ENCODE peak calls at places on chromosomes 7 and 10, in seven cellular contexts. One of them, this sample, is unnamed.
A peak's percentile ranks its signal among the peaks of the same experiment; 100 is the strongest.

GRCh38 chr7:30510124-30511074 is 5.8 kb upstream of the GGCT start:
- DNase-seq in HCT116: peak; percentile 36
- DNase-seq in SK-N-SH: peak; percentile 52
- DNase-seq in H1: no peak
- DNase-seq in K562: peak; percentile 20
- DNase-seq in GM12878: no peak
- DNase-seq in HepG2: peak; percentile 42
- DNase-seq in this sample: no peak

GRCh38 chr7:74522281-74522905 is 68.7 kb downstream of the GTF2IRD1 start:
- DNase-seq in HCT116: no peak
- DNase-seq in SK-N-SH: no peak
- DNase-seq in H1: no peak
- DNase-seq in K562: no peak
- DNase-seq in GM12878: no peak
- DNase-seq in HepG2: no peak
- DNase-seq in this sample: no peak

GRCh38 chr10:49761201-49761788 is 828 bp downstream of the OGDHL start:
- DNase-seq in HCT116: no peak
- DNase-seq in SK-N-SH: no peak
- DNase-seq in H1: no peak
- DNase-seq in K562: peak; percentile 7
- DNase-seq in GM12878: no peak
- DNase-seq in HepG2: no peak
- DNase-seq in this sample: no peak

GRCh38 chr7:151135866-151136514 is 31.5 kb downstream of the GBX1 start:
- DNase-seq in HCT116: no peak
- DNase-seq in SK-N-SH: no peak
- DNase-seq in H1: no peak
- DNase-seq in K562: no peak
- DNase-seq in GM12878: no peak
- DNase-seq in HepG2: no peak
- DNase-seq in this sample: no peak

GRCh38 chr10:18735711-18736110 is 76.5 kb downstream of the ARL5B start:
- DNase-seq in HCT116: no peak
- DNase-seq in SK-N-SH: no peak
- DNase-seq in H1: no peak
- DNase-seq in K562: peak; percentile 70
- DNase-seq in GM12878: no peak
- DNase-seq in HepG2: no peak
- DNase-seq in this sample: no peak

GRCh38 chr10:77869626-77870420 is 56.7 kb downstream of the DLG5 start:
- DNase-seq in HCT116: no peak
- DNase-seq in SK-N-SH: no peak
- DNase-seq in H1: no peak
- DNase-seq in K562: no peak
- DNase-seq in GM12878: no peak
- DNase-seq in HepG2: no peak
- DNase-seq in this sample: no peak

GRCh38 chr7:151017953-151018420 is 6.3 kb downstream of the ATG9B start:
- DNase-seq in HCT116: no peak
- DNase-seq in SK-N-SH: peak; percentile 98
- DNase-seq in H1: no peak
- DNase-seq in K562: peak; percentile 88
- DNase-seq in GM12878: no peak
- DNase-seq in HepG2: no peak
- DNase-seq in this sample: peak; percentile 32

GRCh38 chr10:14748471-14748870 is 26.2 kb downstream of the FAM107B start:
- DNase-seq in HCT116: no peak
- DNase-seq in SK-N-SH: no peak
- DNase-seq in H1: no peak
- DNase-seq in K562: no peak
- DNase-seq in GM12878: no peak
- DNase-seq in HepG2: no peak
- DNase-seq in this sample: no peak

GRCh38 chr10:42983595-42983990 is 93.3 kb upstream of the RET start:
- DNase-seq in HCT116: no peak
- DNase-seq in SK-N-SH: no peak
- DNase-seq in H1: no peak
- DNase-seq in K562: no peak
- DNase-seq in GM12878: no peak
- DNase-seq in HepG2: no peak
- DNase-seq in this sample: no peak

GRCh38 chr10:42981358-42982236 is 95.3 kb upstream of the RET start:
- DNase-seq in HCT116: no peak
- DNase-seq in SK-N-SH: peak; percentile 87
- DNase-seq in H1: no peak
- DNase-seq in K562: no peak
- DNase-seq in GM12878: no peak
- DNase-seq in HepG2: no peak
- DNase-seq in this sample: no peak

GRCh38 chr10:42984035-42984610 is 92.7 kb upstream of the RET start:
- DNase-seq in HCT116: no peak
- DNase-seq in SK-N-SH: peak; percentile 9
- DNase-seq in H1: no peak
- DNase-seq in K562: no peak
- DNase-seq in GM12878: no peak
- DNase-seq in HepG2: no peak
- DNase-seq in this sample: no peak

GRCh38 chr10:42984761-42985325 is 92.0 kb upstream of the RET start:
- DNase-seq in HCT116: no peak
- DNase-seq in SK-N-SH: no peak
- DNase-seq in H1: no peak
- DNase-seq in K562: no peak
- DNase-seq in GM12878: no peak
- DNase-seq in HepG2: no peak
- DNase-seq in this sample: no peak

DNA sequence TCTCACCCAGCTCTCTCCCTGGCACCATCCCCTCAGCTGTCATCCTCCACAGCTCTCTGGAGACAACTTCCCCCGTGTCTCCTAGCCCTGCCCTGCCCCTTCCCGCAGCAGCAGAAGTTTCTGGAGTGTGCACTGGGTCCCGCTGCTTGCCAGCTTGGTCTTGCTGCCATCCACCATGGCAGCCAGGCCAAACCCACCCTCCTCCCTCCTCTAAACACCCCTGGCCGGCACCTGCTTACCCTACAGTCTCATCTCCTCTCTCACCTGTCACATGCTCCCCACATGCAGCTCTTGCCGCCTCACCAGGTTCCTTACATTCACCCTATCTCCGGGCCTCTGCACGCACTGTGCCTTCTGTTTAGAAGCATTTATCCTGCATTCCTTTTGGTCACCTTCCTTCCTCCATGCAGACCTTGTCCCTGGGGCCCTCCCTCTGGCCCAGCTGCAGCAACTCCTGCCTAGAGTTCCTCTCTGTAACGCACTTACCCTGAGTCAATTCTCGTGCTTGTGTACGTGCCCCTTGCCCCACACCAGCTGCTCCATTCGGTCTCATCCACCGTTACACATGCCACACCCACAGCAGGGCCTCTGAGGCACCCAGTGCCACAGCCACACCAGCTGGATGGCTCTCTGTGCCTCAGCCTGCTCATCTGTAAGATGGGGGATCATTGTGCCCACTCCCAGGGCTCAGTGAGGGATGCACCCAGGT is 93.8 kb upstream of the RET start:
- DNase-seq in HCT116: no peak
- DNase-seq in SK-N-SH: no peak
- DNase-seq in H1: no peak
- DNase-seq in K562: no peak
- DNase-seq in GM12878: no peak
- DNase-seq in HepG2: no peak
- DNase-seq in this sample: no peak
- TF ChIP-seq JUND in HCT116: no peak
- TF ChIP-seq JUND in SK-N-SH: no peak
- TF ChIP-seq JUND in H1: no peak
- TF ChIP-seq JUND in K562: no peak
- TF ChIP-seq JUND in GM12878: no peak
- TF ChIP-seq JUND in HepG2: no peak
- TF ChIP-seq JUND in this sample: no peak

GRCh38 chr7:139495726-139496125 is 12.3 kb upstream of the KLRG2 start:
- DNase-seq in HCT116: no peak
- DNase-seq in SK-N-SH: no peak
- DNase-seq in H1: no peak
- DNase-seq in K562: no peak
- DNase-seq in GM12878: no peak
- DNase-seq in HepG2: no peak
- DNase-seq in this sample: no peak

GRCh38 chr7:139496528-139496927 is 13.1 kb upstream of the KLRG2 start:
- DNase-seq in HCT116: no peak
- DNase-seq in SK-N-SH: no peak
- DNase-seq in H1: no peak
- DNase-seq in K562: no peak
- DNase-seq in GM12878: no peak
- DNase-seq in HepG2: no peak
- DNase-seq in this sample: no peak

GRCh38 chr7:139492293-139492692 is 8.8 kb upstream of the KLRG2 start:
- DNase-seq in HCT116: no peak
- DNase-seq in SK-N-SH: no peak
- DNase-seq in H1: no peak
- DNase-seq in K562: no peak
- DNase-seq in GM12878: no peak
- DNase-seq in HepG2: no peak
- DNase-seq in this sample: no peak

GRCh38 chr7:139490130-139490529 is 6.7 kb upstream of the KLRG2 start:
- DNase-seq in HCT116: no peak
- DNase-seq in SK-N-SH: no peak
- DNase-seq in H1: no peak
- DNase-seq in K562: no peak
- DNase-seq in GM12878: no peak
- DNase-seq in HepG2: no peak
- DNase-seq in this sample: no peak

DNA sequence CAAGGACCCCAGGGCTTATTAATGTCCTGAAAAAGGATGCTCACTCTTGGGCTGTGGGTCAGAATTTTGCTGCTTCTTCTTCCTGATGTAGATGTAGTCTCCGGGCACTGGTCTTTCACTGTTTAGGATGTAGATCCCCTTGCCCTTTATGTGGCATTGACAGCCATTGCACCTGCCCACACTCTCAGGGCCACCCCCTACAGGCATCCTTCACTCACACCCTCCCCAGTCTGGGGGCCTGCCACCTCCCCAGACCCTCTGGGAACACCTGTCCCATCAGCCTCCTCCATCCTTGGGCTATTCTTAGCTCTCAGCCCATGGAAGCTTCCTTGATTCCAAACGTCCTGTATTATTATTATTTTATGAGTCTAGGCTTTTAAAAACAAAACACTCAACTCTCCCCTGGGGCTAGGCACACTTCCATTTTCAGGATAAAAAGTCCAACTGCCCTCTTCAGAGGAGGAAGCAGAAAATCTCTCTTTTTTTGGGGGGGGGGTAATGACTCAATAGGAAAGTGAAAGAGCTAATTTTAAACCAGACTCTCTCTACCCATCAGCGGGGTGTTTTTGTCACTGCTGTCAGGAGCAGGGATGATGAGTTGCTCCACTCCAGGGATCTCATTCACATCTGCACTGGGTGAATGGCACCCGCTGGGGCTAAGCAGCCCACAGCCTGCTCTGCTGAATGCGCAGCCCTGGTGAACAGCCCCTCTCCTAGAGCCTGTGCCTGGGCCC is 11.5 kb upstream of the KLRG2 start:
- DNase-seq in HCT116: no peak
- DNase-seq in SK-N-SH: no peak
- DNase-seq in H1: no peak
- DNase-seq in K562: no peak
- DNase-seq in GM12878: peak; percentile 47
- DNase-seq in HepG2: no peak
- DNase-seq in this sample: no peak
- TF ChIP-seq JUND in HCT116: no peak
- TF ChIP-seq JUND in SK-N-SH: no peak
- TF ChIP-seq JUND in H1: no peak
- TF ChIP-seq JUND in K562: no peak
- TF ChIP-seq JUND in GM12878: peak; percentile 92
- TF ChIP-seq JUND in HepG2: no peak
- TF ChIP-seq JUND in this sample: no peak

DNA sequence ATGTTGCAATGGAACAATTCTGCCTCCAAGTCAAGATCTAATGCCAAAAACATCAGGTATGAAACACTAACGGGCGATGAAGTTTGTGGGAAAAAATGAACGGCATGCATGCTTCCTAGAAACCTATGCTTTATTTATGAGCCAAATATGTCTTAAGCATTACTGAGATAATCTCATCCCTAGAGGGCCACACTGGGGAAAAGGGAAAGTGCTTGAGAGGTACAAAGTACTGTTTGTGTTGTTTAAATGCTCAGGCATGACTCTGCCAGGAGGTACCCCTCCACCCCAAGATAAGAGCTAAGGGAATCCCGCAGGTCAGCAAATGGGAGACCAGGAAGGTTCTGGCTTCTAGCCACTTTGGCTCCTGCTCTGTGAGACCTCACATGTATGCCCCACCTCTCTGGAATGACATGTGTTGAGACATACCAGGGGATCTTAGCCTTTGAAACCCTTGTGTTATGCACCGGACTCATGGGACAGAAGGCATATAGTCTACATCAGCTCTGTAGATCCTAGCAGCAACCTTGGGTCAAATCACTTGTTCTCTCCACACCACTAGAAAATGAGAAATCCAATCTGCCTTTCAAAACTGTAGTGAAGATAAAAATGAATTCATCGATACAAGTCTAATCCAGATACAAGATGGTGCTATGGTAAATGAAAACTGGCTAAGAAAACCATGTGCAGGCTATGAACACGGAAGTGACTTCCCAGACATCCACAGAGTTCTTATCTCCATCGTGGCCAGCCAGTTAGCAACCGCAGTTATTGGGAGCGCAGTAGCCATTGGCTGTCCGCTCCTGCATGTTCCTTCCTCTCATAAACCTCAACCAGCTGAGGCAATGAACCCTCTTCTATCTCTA is 61.0 kb downstream of the CREB3L2 start:
- DNase-seq in HCT116: no peak
- DNase-seq in SK-N-SH: no peak
- DNase-seq in H1: no peak
- DNase-seq in K562: peak; percentile 60
- DNase-seq in GM12878: no peak
- DNase-seq in HepG2: peak; percentile 74
- DNase-seq in this sample: no peak
- TF ChIP-seq JUND in HCT116: no peak
- TF ChIP-seq JUND in SK-N-SH: no peak
- TF ChIP-seq JUND in H1: no peak
- TF ChIP-seq JUND in K562: peak; percentile 46
- TF ChIP-seq JUND in GM12878: no peak
- TF ChIP-seq JUND in HepG2: no peak
- TF ChIP-seq JUND in this sample: no peak

GRCh38 chr10:100008142-100008522 is 1.6 kb downstream of the DNMBP start:
- DNase-seq in HCT116: no peak
- DNase-seq in SK-N-SH: no peak
- DNase-seq in H1: no peak
- DNase-seq in K562: peak; percentile 13
- DNase-seq in GM12878: no peak
- DNase-seq in HepG2: no peak
- DNase-seq in this sample: no peak

GRCh38 chr10:100008708-100009282 is 952 bp downstream of the DNMBP start:
- DNase-seq in HCT116: no peak
- DNase-seq in SK-N-SH: no peak
- DNase-seq in H1: no peak
- DNase-seq in K562: no peak
- DNase-seq in GM12878: no peak
- DNase-seq in HepG2: no peak
- DNase-seq in this sample: no peak

GRCh38 chr10:100004805-100005510 is 4.8 kb downstream of the DNMBP start:
- DNase-seq in HCT116: no peak
- DNase-seq in SK-N-SH: no peak
- DNase-seq in H1: no peak
- DNase-seq in K562: no peak
- DNase-seq in GM12878: no peak
- DNase-seq in HepG2: no peak
- DNase-seq in this sample: no peak

GRCh38 chr10:100007239-100008141 is 2.3 kb downstream of the DNMBP start:
- DNase-seq in HCT116: no peak
- DNase-seq in SK-N-SH: no peak
- DNase-seq in H1: no peak
- DNase-seq in K562: no peak
- DNase-seq in GM12878: no peak
- DNase-seq in HepG2: no peak
- DNase-seq in this sample: no peak

GRCh38 chr10:100006241-100006886 is 3.4 kb downstream of the DNMBP start:
- DNase-seq in HCT116: peak; percentile 96
- DNase-seq in SK-N-SH: no peak
- DNase-seq in H1: no peak
- DNase-seq in K562: peak; percentile 30
- DNase-seq in GM12878: peak; percentile 55
- DNase-seq in HepG2: peak; percentile 57
- DNase-seq in this sample: no peak
- TF ChIP-seq JUND in HCT116: no peak
- TF ChIP-seq JUND in SK-N-SH: peak; percentile 96
- TF ChIP-seq JUND in H1: no peak
- TF ChIP-seq JUND in K562: peak; percentile 46
- TF ChIP-seq JUND in GM12878: no peak
- TF ChIP-seq JUND in HepG2: no peak
- TF ChIP-seq JUND in this sample: no peak

This sample was measured in T47D.